ENCODE peak calls at places on chromosomes 6 and 20, in four cellular contexts. S, J, K and D are unnamed samples.

GRCh38 chr6:129852257-129852858 is 8.8 kb downstream of the TMEM244 start:
- DNase-seq in S (no peak), K (peak; percentile 2), J (no peak), D (no peak)

GRCh38 chr20:58071991-58072390 is 156.5 kb downstream of the ANKRD60 start:
- DNase-seq in S (no peak), K (no peak), J (no peak), D (no peak)

GRCh38 chr6:151905072-151905471 is 97.6 kb downstream of the ESR1 start:
- DNase-seq in J (no peak), S (no peak), K (no peak), D (no peak)

GRCh38 chr20:64108731-64109389 is 1.5 kb upstream of the NPBWR2 start:
- DNase-seq in S (no peak), K (no peak), J (no peak), D (no peak)

GRCh38 chr20:59087829-59088433 is 45.3 kb upstream of the PRELID3B start:
- DNase-seq in K (peak; percentile 65), S (peak; percentile 91), J (peak; percentile 77), D (peak; percentile 71)

GRCh38 chr6:11017090-11017489 is 27.0 kb downstream of the ELOVL2 start:
- DNase-seq in K (no peak), J (no peak), S (no peak), D (no peak)

GRCh38 chr20:23187759-23188158 is 101.6 kb upstream of the CD93 start:
- DNase-seq in J (peak; percentile 68), K (no peak), S (no peak), D (no peak)

GRCh38 chr6:155381856-155382690 is 67.8 kb upstream of the TFB1M start:
- DNase-seq in S (no peak), J (no peak), K (peak; percentile 96), D (no peak)

GRCh38 chr20:37375227-37375626 is 29.3 kb downstream of the SRC start:
- DNase-seq in S (no peak), J (no peak), K (no peak), D (no peak)

GRCh38 chr6:13044390-13044789 is 283.9 kb downstream of the TBC1D7 start:
- DNase-seq in K (peak; percentile 48), S (no peak), J (no peak), D (no peak)

GRCh38 chr6:7086488-7086887 is 21.3 kb upstream of the RREB1 start:
- DNase-seq in J (no peak), S (no peak), K (peak; percentile 55), D (no peak)

GRCh38 chr6:101117397-101118185 is 236.5 kb upstream of the ASCC3 start:
- DNase-seq in K (no peak), J (no peak), S (no peak), D (no peak)

GRCh38 chr6:41092421-41093140 is 19.8 kb downstream of the NFYA start:
- DNase-seq in J (no peak), S (peak; percentile 17), K (peak; percentile 44), D (no peak)

GRCh38 chr6:109840796-109841195 is 137.3 kb upstream of the GPR6 start:
- DNase-seq in J (no peak), S (no peak), K (no peak), D (no peak)

GRCh38 chr6:75493400-75494064 is at the start of gene FILIP1:
- DNase-seq in K (peak; percentile 40), S (no peak), J (no peak), D (no peak)

GRCh38 chr6:45305546-45305945 is 22.6 kb upstream of the RUNX2 start:
- DNase-seq in J (no peak), S (no peak), K (peak; percentile 29), D (no peak)

GRCh38 chr20:1535420-1536175 is 21.9 kb downstream of the SIRPD start:
- DNase-seq in K (no peak), S (no peak), J (no peak), D (no peak)

GRCh38 chr6:5644523-5645183 is 362.1 kb downstream of the NRN1 start:
- DNase-seq in J (no peak), S (no peak), K (no peak), D (no peak)

GRCh38 chr6:113694278-113695077 is 162.7 kb upstream of the MARCKS start:
- DNase-seq in S (no peak), J (no peak), K (peak; percentile 67), D (no peak)

GRCh38 chr20:51457281-51457932 is 85.1 kb downstream of the NFATC2 start:
- DNase-seq in J (no peak), K (peak; percentile 88), S (no peak), D (no peak)

GRCh38 chr6:132490024-132490423 is 22.9 kb downstream of the STX7 start:
- DNase-seq in J (no peak), K (peak; percentile 62), S (no peak), D (no peak)

GRCh38 chr6:159852877-159853276 is 37.9 kb upstream of the MAS1 start:
- DNase-seq in S (no peak), K (peak; percentile 15), J (peak; percentile 8), D (no peak)

GRCh38 chr6:145415616-145416015 is 319.7 kb downstream of the EPM2A start:
- DNase-seq in S (no peak), J (no peak), K (no peak), D (no peak)

GRCh38 chr20:54510546-54511129 is 35.2 kb downstream of the DOK5 start:
- DNase-seq in K (no peak), S (no peak), J (no peak), D (no peak)

GRCh38 chr20:60882776-60883303 is 369.2 kb upstream of the CDH4 start:
- DNase-seq in S (no peak), J (no peak), K (no peak), D (no peak)

GRCh38 chr20:38873050-38873581 is 53.1 kb upstream of the FAM83D start:
- DNase-seq in J (no peak), S (no peak), K (no peak), D (peak; percentile 78)

GRCh38 chr6:84568971-84569370 is 195.4 kb downstream of the TBX18 start:
- DNase-seq in K (peak; percentile 73), J (no peak), S (no peak), D (no peak)

GRCh38 chr6:100350139-100350538 is 114.6 kb downstream of the SIM1 start:
- DNase-seq in J (no peak), S (no peak), K (no peak), D (no peak)

GRCh38 chr6:104705095-104705707 is 154.5 kb downstream of the HACE1 start:
- DNase-seq in J (no peak), S (peak; percentile 32), K (peak; percentile 16), D (no peak)

GRCh38 chr20:3173582-3174441 is 463 bp upstream of the LZTS3 start:
- DNase-seq in J (peak; percentile 80), S (peak; percentile 91), K (peak; percentile 59), D (peak; percentile 89)